ENCODE peak calls at places on chromosomes 13 and 19, in eight cellular contexts. R, F, X, G, V, K, M and W are unnamed samples.

GRCh38 chr19:9597027-9597426 is 12.7 kb upstream of the ZNF121 start:
- DNase-seq in K (no peak), M (no peak), X (no peak), F (no peak), G (no peak), R (no peak), V (peak), W (peak)

GRCh38 chr19:28208745-28209144 is 1004.2 kb downstream of the UQCRFS1 start:
- DNase-seq in M (no peak), G (no peak), F (no peak), K (no peak), R (no peak), X (no peak), V (no peak), W (no peak)

GRCh38 chr19:29625316-29625715 is 19.2 kb downstream of the POP4 start:
- DNase-seq in V (no peak), K (no peak), F (no peak), X (no peak), G (no peak), R (no peak), M (no peak), W (no peak)

GRCh38 chr13:59962343-59962742 is 201.4 kb downstream of the DIAPH3 start:
- DNase-seq in K (no peak), M (no peak), F (no peak), V (no peak), R (no peak), X (no peak), G (no peak), W (no peak)

GRCh38 chr19:38877781-38878574 is at the start of gene RINL:
- DNase-seq in X (no peak), R (no peak), K (peak), F (peak), G (no peak), V (no peak), M (peak), W (no peak)

GRCh38 chr19:23774156-23774971 is 15.7 kb upstream of the ZNF681 start:
- DNase-seq in M (no peak), V (peak), G (no peak), R (no peak), X (no peak), K (no peak), F (no peak), W (no peak)

GRCh38 chr19:3531716-3532115 is 7.3 kb upstream of the TEKTIP1 start:
- DNase-seq in G (no peak), K (no peak), R (no peak), V (no peak), M (no peak), X (no peak), F (no peak), W (no peak)

GRCh38 chr19:52981329-52981728 is 18.6 kb upstream of the ZNF816 start:
- DNase-seq in R (no peak), M (no peak), V (no peak), X (no peak), G (no peak), F (no peak), K (no peak), W (no peak)

GRCh38 chr19:41997121-41997850 is 3.3 kb upstream of the ATP1A3 start:
- DNase-seq in F (peak), X (peak), K (peak), V (peak), M (peak), R (peak), G (peak), W (peak)

GRCh38 chr13:81171065-81171647 is 830.2 kb upstream of the SPRY2 start:
- DNase-seq in K (no peak), G (peak), F (no peak), X (no peak), R (peak), M (peak), V (peak), W (peak)

GRCh38 chr13:110030394-110030928 is 244.1 kb upstream of the IRS2 start:
- DNase-seq in X (no peak), F (no peak), K (no peak), G (no peak), M (no peak), R (no peak), V (no peak), W (no peak)

GRCh38 chr13:30744686-30745085 is 9.3 kb downstream of the ALOX5AP start:
- DNase-seq in M (no peak), F (no peak), X (no peak), V (no peak), G (no peak), K (no peak), R (no peak), W (no peak)

GRCh38 chr13:51000576-51001260 is 91.1 kb downstream of the RNASEH2B start:
- DNase-seq in X (no peak), F (no peak), G (no peak), K (no peak), V (peak), R (no peak), M (no peak), W (peak)